ENCODE peak calls at places on chromosomes 7 and 10, in six cellular contexts. One of them, this sample, is unnamed.

GRCh38 chr7:2278026-2278425 is 36.0 kb downstream of the NUDT1 start:
- DNase-seq in HCT116: no peak
- DNase-seq in IMR-90: no peak
- DNase-seq in astrocyte of the cerebellum: no peak
- DNase-seq in heart left ventricle: no peak
- DNase-seq in cardiac muscle cell: no peak
- DNase-seq in this sample: no peak

GRCh38 chr10:89867964-89868363 is 166.6 kb downstream of the KIF20B start:
- DNase-seq in IMR-90: peak
- DNase-seq in heart left ventricle: no peak
- DNase-seq in astrocyte of the cerebellum: no peak
- DNase-seq in HCT116: peak
- DNase-seq in cardiac muscle cell: no peak
- DNase-seq in this sample: no peak

GRCh38 chr7:157522189-157522588 is 185.4 kb downstream of the DNAJB6 start:
- DNase-seq in cardiac muscle cell: no peak
- DNase-seq in astrocyte of the cerebellum: no peak
- DNase-seq in IMR-90: no peak
- DNase-seq in heart left ventricle: no peak
- DNase-seq in HCT116: no peak
- DNase-seq in this sample: no peak

GRCh38 chr7:133614251-133614650 is 361.4 kb downstream of the EXOC4 start:
- DNase-seq in cardiac muscle cell: no peak
- DNase-seq in heart left ventricle: no peak
- DNase-seq in astrocyte of the cerebellum: no peak
- DNase-seq in HCT116: no peak
- DNase-seq in IMR-90: no peak
- DNase-seq in this sample: no peak

GRCh38 chr7:117009705-117010361 is 56.5 kb downstream of the ST7 start:
- DNase-seq in heart left ventricle: no peak
- DNase-seq in HCT116: no peak
- DNase-seq in cardiac muscle cell: no peak
- DNase-seq in IMR-90: no peak
- DNase-seq in astrocyte of the cerebellum: no peak
- DNase-seq in this sample: no peak

GRCh38 chr7:4151926-4152549 is 530.1 kb upstream of the FOXK1 start:
- DNase-seq in heart left ventricle: no peak
- DNase-seq in HCT116: no peak
- DNase-seq in IMR-90: no peak
- DNase-seq in cardiac muscle cell: no peak
- DNase-seq in astrocyte of the cerebellum: no peak
- DNase-seq in this sample: no peak

GRCh38 chr10:56178210-56178609 is 182.8 kb downstream of the ZWINT start:
- DNase-seq in HCT116: no peak
- DNase-seq in IMR-90: no peak
- DNase-seq in cardiac muscle cell: peak
- DNase-seq in heart left ventricle: peak
- DNase-seq in astrocyte of the cerebellum: no peak
- DNase-seq in this sample: no peak

GRCh38 chr10:12165992-12166775 is 29.5 kb downstream of the NUDT5 start:
- DNase-seq in astrocyte of the cerebellum: no peak
- DNase-seq in IMR-90: no peak
- DNase-seq in cardiac muscle cell: no peak
- DNase-seq in heart left ventricle: no peak
- DNase-seq in HCT116: no peak
- DNase-seq in this sample: no peak

GRCh38 chr7:40887099-40887498 is 752.3 kb downstream of the SUGCT start:
- DNase-seq in heart left ventricle: no peak
- DNase-seq in IMR-90: peak
- DNase-seq in cardiac muscle cell: no peak
- DNase-seq in astrocyte of the cerebellum: no peak
- DNase-seq in HCT116: no peak
- DNase-seq in this sample: no peak

GRCh38 chr10:71249996-71250395 is 37.6 kb downstream of the UNC5B start:
- DNase-seq in cardiac muscle cell: no peak
- DNase-seq in IMR-90: no peak
- DNase-seq in HCT116: no peak
- DNase-seq in heart left ventricle: peak
- DNase-seq in astrocyte of the cerebellum: no peak
- DNase-seq in this sample: no peak

GRCh38 chr7:92720604-92721350 is 115.6 kb downstream of the CDK6 start:
- DNase-seq in IMR-90: no peak
- DNase-seq in cardiac muscle cell: no peak
- DNase-seq in HCT116: no peak
- DNase-seq in heart left ventricle: no peak
- DNase-seq in astrocyte of the cerebellum: no peak
- DNase-seq in this sample: no peak

DNA sequence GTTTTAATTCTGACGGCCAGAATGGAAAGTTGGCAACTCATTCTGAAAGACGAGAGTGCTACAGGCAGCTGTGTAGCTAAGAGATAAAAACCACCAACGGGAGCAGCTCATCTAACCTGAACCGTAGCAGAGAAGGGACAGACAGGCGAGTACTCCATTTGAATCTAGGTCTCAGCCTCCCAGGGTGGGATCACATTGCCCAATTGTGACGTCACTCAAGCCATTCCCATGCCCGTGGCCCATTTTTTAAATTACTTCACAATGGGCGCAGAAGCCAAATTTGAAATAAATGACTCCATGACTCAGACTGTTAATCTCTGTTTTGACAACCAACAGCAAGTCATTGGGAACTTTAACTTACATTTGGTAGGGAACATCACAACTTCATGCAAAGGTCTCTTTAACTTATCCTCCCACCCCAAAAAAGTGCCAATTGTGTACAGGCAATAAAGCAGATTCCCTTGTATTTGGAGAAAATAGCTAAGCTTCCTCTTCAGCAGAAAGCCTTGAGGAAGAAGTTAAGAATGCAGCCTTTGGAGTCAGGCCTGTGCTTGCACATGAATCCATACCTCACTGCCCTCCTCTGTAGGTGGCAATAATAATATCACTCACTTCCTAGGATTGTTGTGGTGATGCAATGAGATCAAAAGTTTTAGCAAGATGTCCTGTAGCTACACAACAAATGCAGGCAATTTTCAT is 93.2 kb upstream of the KIF5B start:
- DNase-seq in astrocyte of the cerebellum: peak
- DNase-seq in IMR-90: peak
- DNase-seq in cardiac muscle cell: no peak
- DNase-seq in heart left ventricle: peak
- DNase-seq in HCT116: peak
- DNase-seq in this sample: no peak
- TF ChIP-seq CTCF in astrocyte of the cerebellum: no peak
- TF ChIP-seq CTCF in IMR-90: no peak
- TF ChIP-seq CTCF in cardiac muscle cell: no peak
- TF ChIP-seq CTCF in heart left ventricle: no peak
- TF ChIP-seq CTCF in HCT116: no peak
- TF ChIP-seq CTCF in this sample: no peak

GRCh38 chr10:103872137-103872933 is 17.0 kb upstream of the SH3PXD2A start:
- DNase-seq in cardiac muscle cell: no peak
- DNase-seq in HCT116: no peak
- DNase-seq in heart left ventricle: no peak
- DNase-seq in astrocyte of the cerebellum: no peak
- DNase-seq in IMR-90: peak
- DNase-seq in this sample: no peak

GRCh38 chr10:103871006-103871405 is 15.6 kb upstream of the SH3PXD2A start:
- DNase-seq in HCT116: no peak
- DNase-seq in IMR-90: no peak
- DNase-seq in astrocyte of the cerebellum: no peak
- DNase-seq in heart left ventricle: no peak
- DNase-seq in cardiac muscle cell: no peak
- DNase-seq in this sample: no peak

GRCh38 chr10:103868200-103868599 is 12.8 kb upstream of the SH3PXD2A start:
- DNase-seq in IMR-90: no peak
- DNase-seq in heart left ventricle: no peak
- DNase-seq in cardiac muscle cell: no peak
- DNase-seq in HCT116: no peak
- DNase-seq in astrocyte of the cerebellum: no peak
- DNase-seq in this sample: no peak

GRCh38 chr10:103869336-103869735 is 14.0 kb upstream of the SH3PXD2A start:
- DNase-seq in heart left ventricle: no peak
- DNase-seq in HCT116: no peak
- DNase-seq in cardiac muscle cell: no peak
- DNase-seq in IMR-90: no peak
- DNase-seq in astrocyte of the cerebellum: no peak
- DNase-seq in this sample: no peak

DNA sequence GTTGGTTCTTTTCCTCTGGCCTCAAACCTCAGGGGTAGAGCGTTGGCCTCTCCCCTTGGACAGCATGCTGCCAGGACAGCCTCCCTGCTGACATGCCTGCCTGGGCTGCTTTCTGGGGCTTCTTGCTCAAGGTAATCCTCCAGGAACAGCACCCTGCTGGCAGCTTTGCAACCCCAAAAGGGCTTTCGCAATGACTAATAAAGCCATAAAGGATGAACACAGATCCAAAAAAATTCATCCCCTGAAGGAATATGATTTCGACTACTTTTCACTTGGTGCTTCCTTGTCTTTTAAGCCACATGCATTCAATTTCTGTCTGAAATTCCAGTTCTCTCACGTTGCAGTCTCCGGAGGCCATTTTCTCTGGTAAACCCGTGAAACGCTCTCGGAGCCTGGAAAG is 15.1 kb upstream of the SH3PXD2A start:
- DNase-seq in HCT116: no peak
- DNase-seq in cardiac muscle cell: no peak
- DNase-seq in IMR-90: peak
- DNase-seq in astrocyte of the cerebellum: no peak
- DNase-seq in heart left ventricle: no peak
- DNase-seq in this sample: no peak
- H3K4me3 ChIP-seq in HCT116: no peak
- H3K4me3 ChIP-seq in cardiac muscle cell: no peak
- H3K4me3 ChIP-seq in IMR-90: no peak
- H3K4me3 ChIP-seq in astrocyte of the cerebellum: no peak
- H3K4me3 ChIP-seq in heart left ventricle: no peak
- H3K4me3 ChIP-seq in this sample: no peak

DNA sequence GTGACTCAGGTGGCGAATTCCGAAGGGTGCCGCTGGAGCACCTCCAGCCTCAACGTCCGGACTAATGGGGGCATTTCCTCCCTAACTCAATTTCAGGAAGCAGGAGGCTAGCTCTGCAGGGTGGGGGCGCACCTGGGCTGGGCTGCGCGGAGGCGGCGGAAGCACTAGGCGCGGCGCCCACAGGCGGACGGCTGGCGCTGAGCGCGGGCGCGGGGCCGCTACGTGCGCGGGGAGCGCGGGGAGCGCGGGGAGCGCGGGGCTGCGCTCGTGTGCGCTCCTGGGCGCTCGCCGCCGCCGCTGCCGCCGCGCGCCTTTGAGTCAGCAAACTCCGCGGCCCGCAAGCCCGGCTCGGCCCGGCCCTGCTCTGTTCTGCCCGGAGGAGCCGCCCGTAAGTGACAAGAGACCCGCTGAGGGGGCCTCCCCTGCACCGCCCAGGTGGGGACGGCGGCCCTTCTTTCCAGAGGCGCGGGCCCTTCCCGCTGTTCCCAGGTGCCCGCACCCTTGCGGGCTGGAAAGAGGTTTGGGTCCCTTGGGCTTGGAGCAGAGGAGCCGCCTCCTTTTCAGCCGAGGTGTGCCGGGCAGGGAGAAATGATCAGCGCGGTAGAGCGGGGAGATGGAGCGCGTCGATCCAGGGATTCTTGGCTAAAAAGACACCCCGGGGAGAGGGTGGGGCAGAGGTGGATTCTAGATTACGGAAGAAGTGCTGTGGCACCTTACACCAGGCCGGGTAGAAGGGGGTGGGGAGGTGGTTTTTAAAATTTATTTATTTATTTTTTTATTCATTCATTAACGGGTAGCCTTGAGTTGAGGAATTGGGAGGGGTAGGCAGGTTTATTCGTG is at the start of gene SNX10:
- DNase-seq in IMR-90: no peak
- DNase-seq in astrocyte of the cerebellum: no peak
- DNase-seq in HCT116: peak
- DNase-seq in cardiac muscle cell: peak
- DNase-seq in heart left ventricle: peak
- DNase-seq in this sample: no peak
- TF ChIP-seq CTCF in IMR-90: no peak
- TF ChIP-seq CTCF in astrocyte of the cerebellum: no peak
- TF ChIP-seq CTCF in HCT116: peak
- TF ChIP-seq CTCF in cardiac muscle cell: peak
- TF ChIP-seq CTCF in heart left ventricle: peak
- TF ChIP-seq CTCF in this sample: no peak

DNA sequence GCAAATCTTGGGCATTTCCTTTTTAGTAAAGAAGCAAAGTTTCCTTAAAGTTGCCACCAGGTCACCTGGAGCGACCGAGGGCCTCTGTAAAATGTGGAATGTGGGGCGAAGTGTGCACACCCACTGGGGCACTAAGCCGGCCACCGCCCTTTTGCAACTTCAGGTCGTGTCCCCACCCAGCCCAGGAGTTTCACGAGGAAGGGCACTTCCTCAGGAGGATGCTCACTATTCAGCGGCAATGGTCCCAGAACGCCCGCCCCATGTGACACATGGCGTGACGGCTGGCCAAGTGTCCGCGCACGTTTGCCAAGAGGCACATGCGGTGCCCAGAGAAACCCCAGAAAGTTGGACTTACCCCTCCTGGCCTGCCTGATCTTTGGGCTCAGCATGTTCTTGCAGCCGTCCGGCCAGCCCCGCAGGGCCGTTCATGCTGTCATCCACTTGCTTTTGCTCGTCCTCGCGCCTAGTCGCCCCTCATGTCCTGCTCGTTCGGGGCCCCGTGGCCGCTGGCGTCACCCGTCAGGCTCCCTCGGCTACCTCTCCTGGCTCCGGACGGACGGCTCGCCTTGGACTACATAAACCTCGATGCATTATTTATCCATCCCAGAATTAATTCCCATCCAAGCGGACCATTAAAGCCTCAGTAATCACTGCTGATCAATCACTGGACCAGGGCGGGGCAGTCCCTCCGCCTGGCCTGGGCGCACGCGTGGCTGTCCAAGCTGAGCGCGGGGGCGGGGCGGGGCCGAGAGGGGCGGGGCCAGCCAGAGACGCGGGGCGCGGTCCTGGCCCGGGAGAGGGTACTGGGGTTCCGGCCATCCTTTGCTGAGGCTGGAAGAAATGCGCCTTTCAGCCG is at the start of gene ARHGAP22:
- DNase-seq in cardiac muscle cell: peak
- DNase-seq in astrocyte of the cerebellum: no peak
- DNase-seq in heart left ventricle: peak
- DNase-seq in HCT116: no peak
- DNase-seq in IMR-90: peak
- DNase-seq in this sample: no peak
- H3K4me3 ChIP-seq in cardiac muscle cell: peak
- H3K4me3 ChIP-seq in astrocyte of the cerebellum: peak
- H3K4me3 ChIP-seq in heart left ventricle: peak
- H3K4me3 ChIP-seq in HCT116: peak
- H3K4me3 ChIP-seq in IMR-90: peak
- H3K4me3 ChIP-seq in this sample: peak

GRCh38 chr7:146090023-146090645 is 26.5 kb upstream of the CNTNAP2 start:
- DNase-seq in cardiac muscle cell: peak
- DNase-seq in astrocyte of the cerebellum: no peak
- DNase-seq in IMR-90: no peak
- DNase-seq in HCT116: peak
- DNase-seq in heart left ventricle: no peak
- DNase-seq in this sample: no peak
- TF ChIP-seq CTCF in cardiac muscle cell: peak
- TF ChIP-seq CTCF in astrocyte of the cerebellum: peak
- TF ChIP-seq CTCF in IMR-90: peak
- TF ChIP-seq CTCF in HCT116: peak
- TF ChIP-seq CTCF in heart left ventricle: peak
- TF ChIP-seq CTCF in this sample: peak